ENCODE peak calls at places on chromosomes 11 and 22, in eight cellular contexts. P is brain microvascular endothelial cell, O is fibroblast of mammary gland, S is fibroblast of lung, V is transverse colon, F is GM23338, A is SK-N-SH, L is Panc1. B is an unnamed sample.

GRCh38 chr11:75301602-75302345 is 49.7 kb downstream of the ARRB1 start:
- DNase-seq in V (peak; percentile 32), P (no peak), S (no peak), F (no peak), A (no peak), L (no peak), O (no peak), B (no peak)

GRCh38 chr11:35566885-35567284 is 41.5 kb upstream of the PAMR1 start:
- DNase-seq in A (no peak), P (no peak), V (no peak), L (no peak), F (no peak), O (no peak), S (no peak), B (no peak)

GRCh38 chr11:94674005-94674491 is 94.1 kb upstream of the AMOTL1 start:
- DNase-seq in L (no peak), P (no peak), O (no peak), V (no peak), F (no peak), S (no peak), A (no peak), B (no peak)

GRCh38 chr11:13963169-13963948 is 836 bp downstream of the SPON1 start:
- DNase-seq in P (no peak), S (peak; percentile 39), V (peak; percentile 31), F (peak; percentile 58), A (peak; percentile 58), O (no peak), L (no peak), B (peak; percentile 2)

GRCh38 chr22:31229402-31230140 is 17.5 kb downstream of the LIMK2 start:
- DNase-seq in L (no peak), O (peak; percentile 65), V (peak; percentile 78), A (peak; percentile 46), P (no peak), F (peak; percentile 18), S (peak; percentile 65), B (peak; percentile 60)

GRCh38 chr11:118923721-118924587 is 1.8 kb downstream of the BCL9L start:
- DNase-seq in O (no peak), S (no peak), F (no peak), L (no peak), P (no peak), A (no peak), V (peak; percentile 43), B (no peak)

GRCh38 chr11:25587496-25587895 is 744.4 kb upstream of the ANO3 start:
- DNase-seq in F (no peak), O (no peak), S (no peak), V (no peak), L (no peak), A (no peak), P (no peak), B (no peak)

GRCh38 chr11:26753738-26754504 is 32.1 kb upstream of the SLC5A12 start:
- DNase-seq in V (peak; percentile 35), S (peak; percentile 86), F (peak; percentile 84), L (peak; percentile 13), O (peak; percentile 84), A (peak; percentile 45), P (peak; percentile 76), B (peak; percentile 91)

GRCh38 chr11:44403587-44404322 is 93.8 kb upstream of the ALX4 start:
- DNase-seq in F (no peak), O (no peak), P (no peak), L (no peak), S (no peak), V (no peak), A (no peak), B (no peak)

GRCh38 chr11:10459029-10459970 is 4.2 kb downstream of the AMPD3 start:
- DNase-seq in L (no peak), P (no peak), V (no peak), A (no peak), S (no peak), O (no peak), F (no peak), B (peak; percentile 13)

GRCh38 chr11:9577551-9577950 is 4.1 kb downstream of the WEE1 start:
- DNase-seq in V (no peak), A (no peak), S (peak; percentile 54), L (no peak), F (no peak), P (peak; percentile 36), O (peak; percentile 28), B (peak; percentile 57)

GRCh38 chr11:132311703-132312102 is 941.3 kb downstream of the NTM start:
- DNase-seq in V (no peak), L (no peak), S (no peak), P (no peak), O (no peak), F (no peak), A (peak; percentile 10), B (no peak)

GRCh38 chr11:78560826-78561484 is 13.7 kb downstream of the NARS2 start:
- DNase-seq in L (no peak), P (no peak), F (no peak), A (no peak), V (no peak), O (peak; percentile 18), S (peak; percentile 43), B (peak; percentile 40)

GRCh38 chr11:11241284-11241683 is 111.8 kb downstream of the CSNK2A3 start:
- DNase-seq in S (no peak), F (no peak), L (no peak), V (no peak), O (no peak), P (no peak), A (no peak), B (no peak)

GRCh38 chr11:47373876-47374820 is 4.2 kb downstream of the SPI1 start:
- DNase-seq in A (peak; percentile 92), F (peak; percentile 94), O (peak; percentile 67), S (peak; percentile 70), V (peak; percentile 85), L (peak; percentile 33), P (peak; percentile 64), B (peak; percentile 78)

GRCh38 chr11:128579790-128580504 is 7.4 kb downstream of the ETS1 start:
- DNase-seq in P (peak; percentile 11), A (no peak), O (peak; percentile 67), S (no peak), F (no peak), V (no peak), L (no peak), B (peak; percentile 49)

GRCh38 chr22:48089601-48090331 is 1327.3 kb downstream of the TBC1D22A start:
- DNase-seq in V (no peak), S (peak; percentile 17), F (no peak), P (peak; percentile 5), O (peak; percentile 1), L (no peak), A (no peak), B (peak; percentile 4)

GRCh38 chr11:125390949-125391348 is 105.1 kb downstream of the FEZ1 start:
- DNase-seq in P (no peak), V (no peak), O (no peak), S (peak; percentile 32), F (peak; percentile 55), A (peak; percentile 60), L (no peak), B (peak; percentile 28)

GRCh38 chr22:31348766-31349165 is 2.6 kb upstream of the PATZ1 start:
- DNase-seq in F (no peak), O (no peak), A (no peak), L (no peak), S (no peak), P (no peak), V (no peak), B (no peak)

GRCh38 chr22:30882181-30882771 is 86.3 kb downstream of the MORC2 start:
- DNase-seq in S (no peak), L (no peak), V (no peak), P (no peak), F (no peak), A (no peak), O (no peak), B (no peak)

GRCh38 chr11:69541501-69542313 is 60.2 kb downstream of the LINC01488 start:
- DNase-seq in A (no peak), V (no peak), S (peak; percentile 8), P (no peak), F (no peak), O (peak; percentile 64), L (no peak), B (no peak)
- TF ChIP-seq CTCF in A (no peak), V (no peak), S (no peak), P (no peak), F (no peak), O (no peak), L (no peak), B (no peak)

DNA sequence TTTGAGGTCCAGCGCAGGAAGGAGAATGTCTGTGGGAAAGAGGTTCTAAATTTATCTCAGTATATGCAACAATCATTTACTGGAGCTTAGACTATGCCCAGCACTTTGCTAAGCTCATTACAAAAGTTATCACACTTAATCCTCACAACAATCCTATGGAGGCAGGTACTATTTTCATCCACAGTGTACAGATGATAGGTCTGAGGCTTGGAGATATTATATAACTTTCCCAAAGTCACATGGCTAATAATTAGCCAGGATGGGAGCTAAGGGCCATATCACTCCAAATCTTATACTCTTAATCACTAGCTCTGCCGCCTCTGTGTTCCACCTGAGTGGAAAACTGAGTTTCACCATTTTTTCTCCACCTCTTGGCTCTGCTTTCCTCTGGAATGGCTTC is 47.3 kb upstream of the CAPRIN1 start:
- DNase-seq in F (no peak), P (no peak), O (no peak), S (no peak), V (no peak), A (no peak), L (no peak), B (no peak)
- H3K4me3 ChIP-seq in F (no peak overlapping the region), P (no peak overlapping the region), O (no peak overlapping the region), S (no peak overlapping the region), V (no peak overlapping the region), A (no peak overlapping the region), L (no peak overlapping the region), B (no peak overlapping the region)

DNA sequence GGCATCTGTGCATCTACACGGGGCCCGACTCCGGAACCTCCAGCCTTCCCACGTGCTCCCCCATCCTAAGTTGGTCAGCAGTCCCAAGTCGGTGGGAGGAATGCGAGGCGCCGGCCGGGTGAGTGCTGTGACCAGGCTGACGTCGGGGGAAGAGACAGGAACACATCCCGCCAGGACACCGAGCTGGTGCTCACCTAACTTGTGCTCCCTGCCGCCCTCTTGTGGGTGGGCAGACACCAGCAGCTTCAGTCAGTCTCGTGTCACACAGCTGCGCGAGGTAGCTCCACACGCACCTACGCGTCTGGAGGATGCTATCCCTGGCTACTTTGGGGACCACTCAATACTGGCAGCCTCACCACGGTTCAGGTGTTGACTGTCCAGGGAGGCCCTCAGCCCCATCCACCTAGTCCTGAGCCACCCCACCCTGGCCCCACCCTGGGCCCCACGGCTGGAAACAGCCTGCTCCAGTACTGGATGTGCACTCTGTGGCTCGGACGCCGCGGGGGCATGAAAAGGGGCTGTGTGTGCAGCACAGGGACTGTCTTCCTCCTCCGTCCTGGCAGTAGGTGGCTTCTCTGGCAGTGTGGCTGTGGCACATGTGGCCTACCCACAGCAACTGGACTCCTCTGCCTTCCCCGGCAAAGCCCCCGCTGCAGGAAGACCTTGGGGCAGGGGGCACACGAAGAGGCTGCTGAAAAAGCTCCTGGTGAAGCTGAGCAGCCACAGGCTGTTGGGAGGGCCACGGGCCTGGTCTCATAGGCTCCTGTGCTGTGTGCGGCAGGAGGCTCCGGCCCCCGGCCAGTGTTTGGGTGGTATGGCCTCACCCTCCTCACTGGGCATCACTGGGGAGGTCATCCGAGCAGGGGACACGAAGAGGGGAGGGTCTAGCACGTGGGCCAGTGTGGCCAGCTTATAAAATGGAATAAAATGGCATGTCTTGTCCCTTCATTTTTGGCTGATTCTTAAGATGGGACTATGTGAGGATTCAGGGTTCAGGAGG is 11.2 kb upstream of the BID start:
- DNase-seq in V (peak; percentile 84), A (no peak), L (peak; percentile 47), S (peak; percentile 22), O (peak; percentile 29), F (peak; percentile 95), P (no peak), B (peak; percentile 33)
- TF ChIP-seq CTCF in V (peak; percentile 56), A (peak; percentile 43), L (peak; percentile 81), S (peak; percentile 33), O (peak; percentile 48), F (peak; percentile 87), P (peak; percentile 71), B (peak; percentile 61)

GRCh38 chr11:2536440-2536989 is 91.7 kb downstream of the KCNQ1 start:
- DNase-seq in O (no peak), A (no peak), V (peak; percentile 6), L (no peak), F (no peak), S (no peak), P (no peak), B (no peak)
- H3K4me3 ChIP-seq in O (no peak overlapping the region), A (no peak overlapping the region), V (no peak overlapping the region), L (no peak overlapping the region), F (no peak overlapping the region), S (no peak overlapping the region), P (no peak overlapping the region), B (no peak overlapping the region)

B was measured in choroid plexus epithelial cell.